ENCODE peak calls at places on chromosomes 7 and 10, in ten cellular contexts. One of them, this sample, is unnamed.

GRCh38 chr7:475951-476441 is 43.6 kb downstream of the PDGFA start:
- DNase-seq in H1: no peak
- DNase-seq in HCT116: no peak
- DNase-seq in transverse colon: no peak
- DNase-seq in spleen: peak
- DNase-seq in GM12878: no peak
- DNase-seq in GM23338: no peak
- DNase-seq in suprapubic skin: peak
- DNase-seq in SK-N-SH: no peak
- DNase-seq in upper lobe of left lung: peak
- DNase-seq in this sample: no peak

GRCh38 chr7:105268056-105268455 is 120.7 kb downstream of the SRPK2 start:
- DNase-seq in H1: no peak
- DNase-seq in HCT116: no peak
- DNase-seq in transverse colon: no peak
- DNase-seq in spleen: no peak
- DNase-seq in GM12878: no peak
- DNase-seq in GM23338: no peak
- DNase-seq in suprapubic skin: no peak
- DNase-seq in SK-N-SH: peak
- DNase-seq in upper lobe of left lung: no peak
- DNase-seq in this sample: no peak

GRCh38 chr7:84144480-84144879 is 50.1 kb downstream of the SEMA3A start:
- DNase-seq in H1: no peak
- DNase-seq in HCT116: no peak
- DNase-seq in transverse colon: no peak
- DNase-seq in spleen: no peak
- DNase-seq in GM12878: no peak
- DNase-seq in GM23338: peak
- DNase-seq in suprapubic skin: no peak
- DNase-seq in SK-N-SH: no peak
- DNase-seq in upper lobe of left lung: no peak
- DNase-seq in this sample: no peak

GRCh38 chr10:128926693-128927092 is 540.3 kb upstream of the MGMT start:
- DNase-seq in H1: no peak
- DNase-seq in HCT116: no peak
- DNase-seq in transverse colon: no peak
- DNase-seq in spleen: no peak
- DNase-seq in GM12878: no peak
- DNase-seq in GM23338: no peak
- DNase-seq in suprapubic skin: no peak
- DNase-seq in SK-N-SH: peak
- DNase-seq in upper lobe of left lung: no peak
- DNase-seq in this sample: no peak

GRCh38 chr10:113071446-113071845 is 121.4 kb downstream of the TCF7L2 start:
- DNase-seq in H1: no peak
- DNase-seq in HCT116: no peak
- DNase-seq in transverse colon: peak
- DNase-seq in spleen: no peak
- DNase-seq in GM12878: no peak
- DNase-seq in GM23338: no peak
- DNase-seq in suprapubic skin: no peak
- DNase-seq in SK-N-SH: peak
- DNase-seq in upper lobe of left lung: no peak
- DNase-seq in this sample: no peak

GRCh38 chr7:85025312-85025756 is 161.5 kb downstream of the SEMA3D start:
- DNase-seq in H1: no peak
- DNase-seq in HCT116: no peak
- DNase-seq in transverse colon: peak
- DNase-seq in spleen: no peak
- DNase-seq in GM12878: no peak
- DNase-seq in GM23338: no peak
- DNase-seq in suprapubic skin: no peak
- DNase-seq in SK-N-SH: no peak
- DNase-seq in upper lobe of left lung: no peak
- DNase-seq in this sample: no peak

GRCh38 chr10:11869743-11870460 is 46.7 kb downstream of the PROSER2 start:
- DNase-seq in H1: peak
- DNase-seq in HCT116: no peak
- DNase-seq in transverse colon: no peak
- DNase-seq in spleen: peak
- DNase-seq in GM12878: no peak
- DNase-seq in GM23338: peak
- DNase-seq in suprapubic skin: no peak
- DNase-seq in SK-N-SH: peak
- DNase-seq in upper lobe of left lung: peak
- DNase-seq in this sample: no peak

GRCh38 chr10:98748298-98748697 is 301.6 kb upstream of the HPS1 start:
- DNase-seq in H1: peak
- DNase-seq in HCT116: peak
- DNase-seq in transverse colon: no peak
- DNase-seq in spleen: no peak
- DNase-seq in GM12878: no peak
- DNase-seq in GM23338: peak
- DNase-seq in suprapubic skin: no peak
- DNase-seq in SK-N-SH: peak
- DNase-seq in upper lobe of left lung: no peak
- DNase-seq in this sample: no peak

GRCh38 chr10:95655571-95656290 is 780 bp downstream of the ALDH18A1 start:
- DNase-seq in H1: no peak
- DNase-seq in HCT116: no peak
- DNase-seq in transverse colon: peak
- DNase-seq in spleen: no peak
- DNase-seq in GM12878: peak
- DNase-seq in GM23338: peak
- DNase-seq in suprapubic skin: no peak
- DNase-seq in SK-N-SH: peak
- DNase-seq in upper lobe of left lung: no peak
- DNase-seq in this sample: peak

DNA sequence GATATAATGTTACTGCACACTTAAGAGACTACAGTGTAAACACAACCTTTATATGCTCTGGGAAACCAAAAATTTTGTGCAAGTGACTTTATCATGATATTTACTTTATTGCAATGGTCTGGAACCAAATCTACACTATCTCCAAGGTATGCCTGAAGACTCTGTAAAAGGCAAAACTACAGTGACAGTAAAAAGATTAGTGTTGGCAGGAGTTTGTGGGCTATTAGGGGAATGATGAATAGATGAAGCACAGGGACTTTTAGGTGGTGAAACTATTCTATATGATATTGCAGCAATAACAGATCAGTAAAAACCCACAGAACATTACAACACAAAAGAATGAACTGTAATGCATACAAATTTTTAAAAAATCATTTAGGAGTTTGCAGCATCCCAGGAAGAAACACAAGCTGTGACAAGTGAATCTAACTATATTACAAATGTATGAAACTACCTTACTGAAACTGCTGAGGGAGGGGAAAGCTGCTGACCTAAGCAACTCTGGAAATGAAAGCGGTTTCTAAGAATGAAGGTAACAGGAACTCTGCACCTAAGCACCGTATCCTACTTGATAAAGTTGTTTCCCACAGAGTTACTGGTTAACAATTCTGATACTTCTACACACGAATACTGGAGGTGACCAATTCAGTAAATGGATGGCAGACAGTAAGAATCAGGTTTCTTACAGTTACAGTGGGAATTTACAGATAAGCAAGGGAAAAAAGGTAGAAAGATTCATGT is 82.6 kb downstream of the ATE1 start:
- DNase-seq in H1: no peak
- DNase-seq in HCT116: no peak
- DNase-seq in transverse colon: no peak
- DNase-seq in spleen: no peak
- DNase-seq in GM12878: no peak
- DNase-seq in GM23338: no peak
- DNase-seq in suprapubic skin: no peak
- DNase-seq in SK-N-SH: no peak
- DNase-seq in upper lobe of left lung: no peak
- DNase-seq in this sample: no peak
- H3K4me3 ChIP-seq in H1: no peak
- H3K4me3 ChIP-seq in HCT116: no peak
- H3K4me3 ChIP-seq in transverse colon: no peak
- H3K4me3 ChIP-seq in spleen: no peak
- H3K4me3 ChIP-seq in GM12878: no peak
- H3K4me3 ChIP-seq in GM23338: no peak
- H3K4me3 ChIP-seq in suprapubic skin: no peak
- H3K4me3 ChIP-seq in SK-N-SH: no peak
- H3K4me3 ChIP-seq in upper lobe of left lung: no peak
- H3K4me3 ChIP-seq in this sample: no peak

GRCh38 chr10:31483546-31483945 is 164.5 kb downstream of the ZEB1 start:
- DNase-seq in H1: no peak
- DNase-seq in HCT116: no peak
- DNase-seq in transverse colon: no peak
- DNase-seq in spleen: no peak
- DNase-seq in GM12878: no peak
- DNase-seq in GM23338: no peak
- DNase-seq in suprapubic skin: no peak
- DNase-seq in SK-N-SH: no peak
- DNase-seq in upper lobe of left lung: no peak
- DNase-seq in this sample: no peak

GRCh38 chr10:31476088-31476487 is 157.1 kb downstream of the ZEB1 start:
- DNase-seq in H1: no peak
- DNase-seq in HCT116: no peak
- DNase-seq in transverse colon: no peak
- DNase-seq in spleen: no peak
- DNase-seq in GM12878: no peak
- DNase-seq in GM23338: no peak
- DNase-seq in suprapubic skin: no peak
- DNase-seq in SK-N-SH: no peak
- DNase-seq in upper lobe of left lung: no peak
- DNase-seq in this sample: no peak

GRCh38 chr10:31475514-31475913 is 156.5 kb downstream of the ZEB1 start:
- DNase-seq in H1: no peak
- DNase-seq in HCT116: no peak
- DNase-seq in transverse colon: no peak
- DNase-seq in spleen: no peak
- DNase-seq in GM12878: no peak
- DNase-seq in GM23338: no peak
- DNase-seq in suprapubic skin: no peak
- DNase-seq in SK-N-SH: no peak
- DNase-seq in upper lobe of left lung: no peak
- DNase-seq in this sample: no peak

GRCh38 chr10:31479752-31480151 is 160.7 kb downstream of the ZEB1 start:
- DNase-seq in H1: no peak
- DNase-seq in HCT116: no peak
- DNase-seq in transverse colon: no peak
- DNase-seq in spleen: no peak
- DNase-seq in GM12878: no peak
- DNase-seq in GM23338: no peak
- DNase-seq in suprapubic skin: no peak
- DNase-seq in SK-N-SH: no peak
- DNase-seq in upper lobe of left lung: no peak
- DNase-seq in this sample: peak

DNA sequence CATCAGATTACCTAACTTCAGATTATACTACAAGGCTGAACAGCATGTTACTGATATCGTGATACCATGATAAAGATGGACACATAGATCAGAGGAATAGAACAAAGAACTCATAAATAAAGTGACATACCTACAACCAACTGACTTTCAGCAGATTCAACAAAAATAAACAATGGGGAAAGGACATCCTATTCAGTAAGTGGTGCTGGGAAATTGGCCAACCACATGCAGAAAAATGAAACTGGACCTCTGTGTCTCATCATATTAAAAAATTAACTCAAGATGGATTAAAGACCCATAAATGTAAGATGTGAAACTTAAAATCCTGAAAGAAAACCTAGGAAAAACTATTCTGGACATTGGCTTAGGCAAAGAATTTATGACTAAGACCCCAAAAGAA is 158.6 kb downstream of the ZEB1 start:
- DNase-seq in H1: no peak
- DNase-seq in HCT116: no peak
- DNase-seq in transverse colon: no peak
- DNase-seq in spleen: no peak
- DNase-seq in GM12878: no peak
- DNase-seq in GM23338: no peak
- DNase-seq in suprapubic skin: no peak
- DNase-seq in SK-N-SH: no peak
- DNase-seq in upper lobe of left lung: no peak
- DNase-seq in this sample: no peak
- TF ChIP-seq POLR2AphosphoS5 in H1: no peak
- TF ChIP-seq POLR2AphosphoS5 in HCT116: no peak
- TF ChIP-seq POLR2AphosphoS5 in transverse colon: no peak
- TF ChIP-seq POLR2AphosphoS5 in spleen: no peak
- TF ChIP-seq POLR2AphosphoS5 in GM12878: no peak
- TF ChIP-seq POLR2AphosphoS5 in GM23338: no peak
- TF ChIP-seq POLR2AphosphoS5 in suprapubic skin: no peak
- TF ChIP-seq POLR2AphosphoS5 in SK-N-SH: no peak
- TF ChIP-seq POLR2AphosphoS5 in upper lobe of left lung: no peak
- TF ChIP-seq POLR2AphosphoS5 in this sample: no peak

GRCh38 chr7:17131060-17131345 is 167.4 kb upstream of the AHR start:
- DNase-seq in H1: no peak
- DNase-seq in HCT116: no peak
- DNase-seq in transverse colon: no peak
- DNase-seq in spleen: no peak
- DNase-seq in GM12878: no peak
- DNase-seq in GM23338: no peak
- DNase-seq in suprapubic skin: no peak
- DNase-seq in SK-N-SH: no peak
- DNase-seq in upper lobe of left lung: no peak
- DNase-seq in this sample: no peak
- H3K27ac ChIP-seq in H1: no peak
- H3K27ac ChIP-seq in HCT116: no peak
- H3K27ac ChIP-seq in transverse colon: peak
- H3K27ac ChIP-seq in spleen: no peak
- H3K27ac ChIP-seq in GM12878: no peak
- H3K27ac ChIP-seq in GM23338: no peak
- H3K27ac ChIP-seq in suprapubic skin: no peak
- H3K27ac ChIP-seq in SK-N-SH: no peak
- H3K27ac ChIP-seq in upper lobe of left lung: no peak
- H3K27ac ChIP-seq in this sample: no peak

DNA sequence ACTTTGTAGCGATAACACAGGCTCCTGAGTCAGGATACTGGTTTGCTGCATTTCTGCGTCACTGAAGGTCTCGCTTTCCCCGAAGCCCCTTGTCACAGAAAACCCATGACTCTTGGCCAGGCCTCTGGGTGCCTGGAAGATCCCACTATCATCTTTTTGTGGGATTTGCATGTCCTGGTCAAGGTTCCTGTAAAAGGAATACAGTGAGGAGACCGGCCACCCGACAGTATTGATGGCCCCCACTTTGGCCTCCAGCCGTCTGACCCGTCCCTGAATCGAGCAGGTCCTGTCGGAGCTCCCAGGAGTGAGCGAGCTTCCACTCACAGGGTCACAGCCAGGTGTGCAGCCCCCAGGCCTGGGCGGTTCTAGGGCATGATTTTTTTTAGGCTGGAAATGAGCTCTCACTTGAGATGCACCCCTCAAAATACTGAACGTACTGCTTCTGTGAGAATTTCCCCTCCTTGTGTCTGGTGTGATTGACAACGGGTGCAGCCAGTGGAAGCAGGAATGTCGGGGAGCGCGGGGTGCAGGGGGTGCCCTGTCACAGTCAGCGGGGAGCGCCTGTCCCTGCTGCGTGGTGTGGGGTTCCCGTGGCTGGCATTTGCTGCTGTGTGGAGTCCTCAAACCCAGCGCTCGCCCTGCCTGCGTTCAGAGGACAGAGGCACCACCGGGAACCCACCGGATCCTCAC is 75.8 kb downstream of the DNAJB6 start:
- DNase-seq in H1: no peak
- DNase-seq in HCT116: no peak
- DNase-seq in transverse colon: no peak
- DNase-seq in spleen: peak
- DNase-seq in GM12878: no peak
- DNase-seq in GM23338: no peak
- DNase-seq in suprapubic skin: no peak
- DNase-seq in SK-N-SH: peak
- DNase-seq in upper lobe of left lung: no peak
- DNase-seq in this sample: no peak
- H3K4me3 ChIP-seq in H1: no peak
- H3K4me3 ChIP-seq in HCT116: no peak
- H3K4me3 ChIP-seq in transverse colon: no peak
- H3K4me3 ChIP-seq in spleen: no peak
- H3K4me3 ChIP-seq in GM12878: no peak
- H3K4me3 ChIP-seq in GM23338: no peak
- H3K4me3 ChIP-seq in suprapubic skin: no peak
- H3K4me3 ChIP-seq in SK-N-SH: no peak
- H3K4me3 ChIP-seq in upper lobe of left lung: no peak
- H3K4me3 ChIP-seq in this sample: no peak

This sample was measured in HL-60.